ENCODE peak calls at places on chromosomes 2 and 18, in five cellular contexts. A, O, T, L and M are unnamed samples.

GRCh38 chr2:120904379-120904778 is 168.7 kb downstream of the GLI2 start:
- DNase-seq in A (no peak), O (peak), T (no peak), L (no peak), M (peak)

GRCh38 chr18:21513741-21514140 is 86.8 kb downstream of the ESCO1 start:
- DNase-seq in A (no peak), O (no peak), T (no peak), L (no peak), M (no peak)

GRCh38 chr18:76458522-76459311 is 36.3 kb downstream of the ZNF516 start:
- DNase-seq in A (no peak), O (no peak), T (no peak), L (no peak), M (no peak)

GRCh38 chr18:50013363-50014138 is 181.4 kb downstream of the MYO5B start:
- DNase-seq in A (no peak), O (peak), T (no peak), L (no peak), M (no peak)

GRCh38 chr2:218992703-218993344 is 398 bp downstream of the CRYBA2 start:
- DNase-seq in A (peak), O (peak), T (no peak), L (no peak), M (no peak)

GRCh38 chr2:33275689-33276444 is 200.6 kb upstream of the RASGRP3 start:
- DNase-seq in A (no peak), O (no peak), T (peak), L (no peak), M (no peak)

GRCh38 chr18:77321823-77322805 is 72.5 kb downstream of the GALR1 start:
- DNase-seq in A (no peak), O (no peak), T (no peak), L (no peak), M (peak)

GRCh38 chr2:73021371-73022010 is 50.0 kb downstream of the SFXN5 start:
- DNase-seq in A (no peak), O (no peak), T (no peak), L (no peak), M (no peak)

GRCh38 chr2:240800241-240800640 is 19.8 kb downstream of the KIF1A start:
- DNase-seq in A (no peak), O (no peak), T (peak), L (no peak), M (no peak)

GRCh38 chr2:150784389-150784788 is 296.9 kb upstream of the RND3 start:
- DNase-seq in A (no peak), O (peak), T (no peak), L (no peak), M (no peak)